ENCODE peak calls at places on chromosomes 1 and 21, in eight cellular contexts. One of them, this sample, is unnamed.

GRCh38 chr1:26275580-26276431 is 4.1 kb upstream of the SH3BGRL3 start:
- DNase-seq in osteoblast: peak
- DNase-seq in lower lobe of right lung: peak
- DNase-seq in mammary epithelial cell: peak
- DNase-seq in RWPE2: peak
- DNase-seq in dorsolateral prefrontal cortex: peak
- DNase-seq in lung: peak
- DNase-seq in fibroblast of mammary gland: peak
- DNase-seq in this sample: peak

GRCh38 chr1:6899141-6899540 is 113.9 kb downstream of the CAMTA1 start:
- DNase-seq in RWPE2: no peak
- DNase-seq in dorsolateral prefrontal cortex: no peak
- DNase-seq in mammary epithelial cell: no peak
- DNase-seq in fibroblast of mammary gland: peak
- DNase-seq in lung: no peak
- DNase-seq in lower lobe of right lung: no peak
- DNase-seq in osteoblast: no peak
- DNase-seq in this sample: no peak

GRCh38 chr1:153518562-153518961 is 17.2 kb downstream of the S100A6 start:
- DNase-seq in lung: no peak
- DNase-seq in mammary epithelial cell: no peak
- DNase-seq in RWPE2: no peak
- DNase-seq in fibroblast of mammary gland: no peak
- DNase-seq in lower lobe of right lung: no peak
- DNase-seq in osteoblast: no peak
- DNase-seq in dorsolateral prefrontal cortex: no peak
- DNase-seq in this sample: no peak

GRCh38 chr1:107018445-107018844 is 38.0 kb upstream of the PRMT6 start:
- DNase-seq in fibroblast of mammary gland: no peak
- DNase-seq in lower lobe of right lung: no peak
- DNase-seq in dorsolateral prefrontal cortex: no peak
- DNase-seq in RWPE2: no peak
- DNase-seq in lung: no peak
- DNase-seq in mammary epithelial cell: no peak
- DNase-seq in osteoblast: no peak
- DNase-seq in this sample: no peak

GRCh38 chr1:181855380-181855779 is 206.1 kb downstream of the ZNF648 start:
- DNase-seq in mammary epithelial cell: no peak
- DNase-seq in RWPE2: no peak
- DNase-seq in lower lobe of right lung: no peak
- DNase-seq in dorsolateral prefrontal cortex: no peak
- DNase-seq in fibroblast of mammary gland: no peak
- DNase-seq in osteoblast: no peak
- DNase-seq in lung: no peak
- DNase-seq in this sample: no peak

GRCh38 chr1:106957795-106958194 is 98.7 kb upstream of the PRMT6 start:
- DNase-seq in fibroblast of mammary gland: no peak
- DNase-seq in lung: no peak
- DNase-seq in osteoblast: no peak
- DNase-seq in mammary epithelial cell: no peak
- DNase-seq in lower lobe of right lung: no peak
- DNase-seq in RWPE2: no peak
- DNase-seq in dorsolateral prefrontal cortex: no peak
- DNase-seq in this sample: no peak

GRCh38 chr1:79551321-79551720 is 544.8 kb upstream of the ADGRL4 start:
- DNase-seq in dorsolateral prefrontal cortex: no peak
- DNase-seq in mammary epithelial cell: no peak
- DNase-seq in fibroblast of mammary gland: peak
- DNase-seq in lower lobe of right lung: no peak
- DNase-seq in RWPE2: no peak
- DNase-seq in lung: no peak
- DNase-seq in osteoblast: no peak
- DNase-seq in this sample: no peak

GRCh38 chr1:25472494-25472893 is 41.8 kb downstream of the MACO1 start:
- DNase-seq in mammary epithelial cell: no peak
- DNase-seq in lower lobe of right lung: no peak
- DNase-seq in fibroblast of mammary gland: no peak
- DNase-seq in lung: no peak
- DNase-seq in dorsolateral prefrontal cortex: no peak
- DNase-seq in RWPE2: no peak
- DNase-seq in osteoblast: no peak
- DNase-seq in this sample: no peak

GRCh38 chr21:17646790-17647189 is 34.1 kb upstream of the BTG3 start:
- DNase-seq in fibroblast of mammary gland: no peak
- DNase-seq in mammary epithelial cell: no peak
- DNase-seq in osteoblast: no peak
- DNase-seq in dorsolateral prefrontal cortex: no peak
- DNase-seq in lung: no peak
- DNase-seq in lower lobe of right lung: no peak
- DNase-seq in RWPE2: no peak
- DNase-seq in this sample: no peak

GRCh38 chr1:219350172-219350571 is 176.5 kb downstream of the LYPLAL1 start:
- DNase-seq in fibroblast of mammary gland: no peak
- DNase-seq in lung: no peak
- DNase-seq in osteoblast: no peak
- DNase-seq in lower lobe of right lung: no peak
- DNase-seq in mammary epithelial cell: no peak
- DNase-seq in RWPE2: no peak
- DNase-seq in dorsolateral prefrontal cortex: no peak
- DNase-seq in this sample: no peak

GRCh38 chr1:219352961-219353651 is 179.4 kb downstream of the LYPLAL1 start:
- DNase-seq in RWPE2: no peak
- DNase-seq in dorsolateral prefrontal cortex: no peak
- DNase-seq in mammary epithelial cell: no peak
- DNase-seq in lung: no peak
- DNase-seq in osteoblast: no peak
- DNase-seq in lower lobe of right lung: no peak
- DNase-seq in fibroblast of mammary gland: no peak
- DNase-seq in this sample: no peak

GRCh38 chr1:219350621-219351020 is 176.9 kb downstream of the LYPLAL1 start:
- DNase-seq in mammary epithelial cell: no peak
- DNase-seq in fibroblast of mammary gland: peak
- DNase-seq in dorsolateral prefrontal cortex: no peak
- DNase-seq in RWPE2: no peak
- DNase-seq in osteoblast: no peak
- DNase-seq in lower lobe of right lung: no peak
- DNase-seq in lung: no peak
- DNase-seq in this sample: no peak

GRCh38 chr1:219358080-219358479 is 184.4 kb downstream of the LYPLAL1 start:
- DNase-seq in fibroblast of mammary gland: no peak
- DNase-seq in dorsolateral prefrontal cortex: no peak
- DNase-seq in osteoblast: no peak
- DNase-seq in RWPE2: no peak
- DNase-seq in lung: no peak
- DNase-seq in mammary epithelial cell: no peak
- DNase-seq in lower lobe of right lung: no peak
- DNase-seq in this sample: no peak

DNA sequence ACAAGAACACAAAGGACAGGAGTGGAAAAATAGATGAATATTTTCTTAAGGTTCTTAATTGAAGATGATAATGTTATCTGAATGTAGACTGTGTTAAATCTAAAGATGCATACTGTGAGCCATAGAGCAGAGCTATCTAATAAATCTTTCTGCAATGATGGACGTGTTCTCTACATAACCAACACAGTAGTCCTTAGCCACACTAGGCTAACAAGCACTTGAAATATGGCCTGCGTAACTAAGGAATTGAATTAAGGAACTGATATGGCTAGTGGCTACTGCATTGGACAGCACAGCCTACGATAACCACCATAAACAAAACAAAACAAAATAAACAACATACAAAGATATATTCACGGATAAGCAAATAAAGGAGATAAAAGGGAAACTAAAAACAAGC is 181.3 kb downstream of the LYPLAL1 start:
- DNase-seq in lower lobe of right lung: no peak
- DNase-seq in lung: no peak
- DNase-seq in osteoblast: no peak
- DNase-seq in fibroblast of mammary gland: no peak
- DNase-seq in RWPE2: no peak
- DNase-seq in mammary epithelial cell: no peak
- DNase-seq in dorsolateral prefrontal cortex: no peak
- DNase-seq in this sample: no peak
- TF ChIP-seq CTCF in lower lobe of right lung: no peak
- TF ChIP-seq CTCF in lung: no peak
- TF ChIP-seq CTCF in osteoblast: no peak
- TF ChIP-seq CTCF in fibroblast of mammary gland: no peak
- TF ChIP-seq CTCF in RWPE2: no peak
- TF ChIP-seq CTCF in mammary epithelial cell: no peak
- TF ChIP-seq CTCF in dorsolateral prefrontal cortex: no peak
- TF ChIP-seq CTCF in this sample: no peak

DNA sequence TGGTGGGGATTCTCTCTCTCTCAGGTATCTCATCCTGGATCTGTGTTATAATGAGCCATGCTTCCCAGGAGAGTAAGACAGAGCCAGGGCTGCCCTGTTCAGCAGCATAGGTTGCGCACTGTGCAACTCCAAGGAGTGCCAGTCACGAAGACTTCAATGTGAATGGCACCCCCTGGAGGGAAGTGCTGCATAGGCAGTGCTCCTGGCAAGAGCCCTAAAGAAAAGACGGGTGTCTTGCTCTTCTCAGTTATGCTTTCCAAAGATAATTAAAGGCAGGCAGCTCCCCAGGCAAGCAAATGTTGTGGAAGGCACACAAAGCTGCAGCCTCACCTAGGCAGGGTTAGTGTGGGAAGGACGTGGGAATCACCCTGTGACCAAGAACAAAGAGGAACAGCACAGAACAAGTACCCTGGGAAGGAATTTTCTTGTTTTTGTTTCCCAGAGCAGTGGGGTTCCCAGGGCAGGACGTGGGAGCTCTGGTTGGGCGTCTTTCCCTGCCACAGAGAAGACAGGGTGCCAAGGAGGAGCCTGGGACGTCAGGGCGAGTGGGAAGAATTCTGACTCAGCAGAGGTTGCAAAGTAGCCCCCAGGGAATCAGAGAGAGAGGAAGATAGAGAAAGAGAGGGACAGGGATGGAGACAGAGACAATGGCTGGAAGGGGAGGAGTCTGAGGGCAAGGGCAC is 120.9 kb downstream of the KCNN3 start:
- DNase-seq in lower lobe of right lung: no peak
- DNase-seq in dorsolateral prefrontal cortex: no peak
- DNase-seq in RWPE2: no peak
- DNase-seq in lung: no peak
- DNase-seq in fibroblast of mammary gland: peak
- DNase-seq in mammary epithelial cell: peak
- DNase-seq in osteoblast: peak
- DNase-seq in this sample: no peak
- TF ChIP-seq CTCF in lower lobe of right lung: no peak
- TF ChIP-seq CTCF in dorsolateral prefrontal cortex: no peak
- TF ChIP-seq CTCF in RWPE2: peak
- TF ChIP-seq CTCF in lung: no peak
- TF ChIP-seq CTCF in fibroblast of mammary gland: peak
- TF ChIP-seq CTCF in mammary epithelial cell: peak
- TF ChIP-seq CTCF in osteoblast: peak
- TF ChIP-seq CTCF in this sample: peak

DNA sequence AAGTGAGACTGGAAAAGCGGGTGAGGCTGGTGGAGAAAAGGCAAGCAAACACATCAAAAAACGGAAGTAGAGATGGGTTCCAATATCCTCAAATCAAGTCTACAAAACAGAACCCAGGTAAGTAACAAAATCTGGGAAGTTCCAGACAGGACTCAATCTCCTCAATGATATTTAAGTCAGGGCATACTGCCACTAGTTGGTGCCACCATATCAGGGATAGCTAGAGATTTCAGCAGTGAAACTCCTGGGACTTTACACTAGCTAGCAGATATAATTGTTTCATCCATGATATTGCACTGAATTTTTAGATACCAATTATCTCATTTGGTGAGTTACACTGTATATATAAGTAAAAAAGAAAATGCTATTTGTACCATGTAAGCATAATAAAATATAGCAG is 52.0 kb downstream of the EYA3 start:
- DNase-seq in lower lobe of right lung: no peak
- DNase-seq in lung: no peak
- DNase-seq in fibroblast of mammary gland: no peak
- DNase-seq in osteoblast: no peak
- DNase-seq in mammary epithelial cell: no peak
- DNase-seq in RWPE2: no peak
- DNase-seq in dorsolateral prefrontal cortex: no peak
- DNase-seq in this sample: no peak
- TF ChIP-seq CTCF in lower lobe of right lung: no peak
- TF ChIP-seq CTCF in lung: no peak
- TF ChIP-seq CTCF in fibroblast of mammary gland: no peak
- TF ChIP-seq CTCF in osteoblast: no peak
- TF ChIP-seq CTCF in mammary epithelial cell: peak
- TF ChIP-seq CTCF in RWPE2: peak
- TF ChIP-seq CTCF in dorsolateral prefrontal cortex: no peak
- TF ChIP-seq CTCF in this sample: no peak

GRCh38 chr21:32496536-32496935 is 84.0 kb downstream of the EVA1C start:
- DNase-seq in osteoblast: no peak
- DNase-seq in lower lobe of right lung: no peak
- DNase-seq in lung: no peak
- DNase-seq in fibroblast of mammary gland: no peak
- DNase-seq in RWPE2: no peak
- DNase-seq in dorsolateral prefrontal cortex: no peak
- DNase-seq in mammary epithelial cell: no peak
- DNase-seq in this sample: no peak
- TF ChIP-seq CTCF in osteoblast: no peak
- TF ChIP-seq CTCF in lower lobe of right lung: no peak
- TF ChIP-seq CTCF in lung: no peak
- TF ChIP-seq CTCF in fibroblast of mammary gland: no peak
- TF ChIP-seq CTCF in RWPE2: no peak
- TF ChIP-seq CTCF in dorsolateral prefrontal cortex: no peak
- TF ChIP-seq CTCF in mammary epithelial cell: no peak
- TF ChIP-seq CTCF in this sample: no peak

GRCh38 chr1:44002606-44003157 is 11.3 kb downstream of the CCDC24 start:
- DNase-seq in osteoblast: no peak
- DNase-seq in dorsolateral prefrontal cortex: no peak
- DNase-seq in lower lobe of right lung: no peak
- DNase-seq in mammary epithelial cell: no peak
- DNase-seq in RWPE2: no peak
- DNase-seq in fibroblast of mammary gland: no peak
- DNase-seq in lung: no peak
- DNase-seq in this sample: no peak
- TF ChIP-seq CTCF in osteoblast: peak
- TF ChIP-seq CTCF in dorsolateral prefrontal cortex: no peak
- TF ChIP-seq CTCF in lower lobe of right lung: no peak
- TF ChIP-seq CTCF in mammary epithelial cell: peak
- TF ChIP-seq CTCF in RWPE2: no peak
- TF ChIP-seq CTCF in fibroblast of mammary gland: peak
- TF ChIP-seq CTCF in lung: no peak
- TF ChIP-seq CTCF in this sample: peak

This sample was measured in neural crest cell.